ENCODE peak calls at places on chromosomes 12 and 14, in nine cellular contexts. One of them, this sample, is unnamed. For H3K4me1, the result is how much of the 10 kb centered on the place peaks cover.

GRCh38 chr12:4272014-4272975 is 1.3 kb upstream of the CCND2 start:
- DNase-seq in HCT116: no peak
- DNase-seq in right atrium auricular region: peak
- DNase-seq in endothelial cell of umbilical vein: peak
- DNase-seq in cardiac muscle cell: peak
- DNase-seq in aorta: peak
- DNase-seq in PC-3: no peak
- DNase-seq in suprapubic skin: peak
- DNase-seq in hepatocyte: peak
- DNase-seq in this sample: peak

GRCh38 chr12:101566318-101566717 is 28.5 kb upstream of the MYBPC1 start:
- DNase-seq in cardiac muscle cell: no peak
- DNase-seq in suprapubic skin: no peak
- DNase-seq in HCT116: peak
- DNase-seq in right atrium auricular region: no peak
- DNase-seq in endothelial cell of umbilical vein: no peak
- DNase-seq in hepatocyte: no peak
- DNase-seq in aorta: no peak
- DNase-seq in PC-3: no peak
- DNase-seq in this sample: no peak

GRCh38 chr14:90842726-90843125 is 26.5 kb upstream of the TTC7B start:
- DNase-seq in suprapubic skin: no peak
- DNase-seq in HCT116: no peak
- DNase-seq in endothelial cell of umbilical vein: no peak
- DNase-seq in PC-3: no peak
- DNase-seq in hepatocyte: no peak
- DNase-seq in cardiac muscle cell: peak
- DNase-seq in right atrium auricular region: peak
- DNase-seq in aorta: no peak
- DNase-seq in this sample: no peak

GRCh38 chr14:50531595-50532501 is 521 bp downstream of the MAP4K5 start:
- DNase-seq in cardiac muscle cell: peak
- DNase-seq in PC-3: peak
- DNase-seq in hepatocyte: peak
- DNase-seq in suprapubic skin: peak
- DNase-seq in HCT116: no peak
- DNase-seq in right atrium auricular region: no peak
- DNase-seq in endothelial cell of umbilical vein: peak
- DNase-seq in aorta: peak
- DNase-seq in this sample: peak

GRCh38 chr12:121805171-121805687 is 1.4 kb downstream of the SETD1B start:
- DNase-seq in right atrium auricular region: no peak
- DNase-seq in HCT116: no peak
- DNase-seq in PC-3: peak
- DNase-seq in endothelial cell of umbilical vein: peak
- DNase-seq in cardiac muscle cell: peak
- DNase-seq in aorta: no peak
- DNase-seq in hepatocyte: no peak
- DNase-seq in suprapubic skin: no peak
- DNase-seq in this sample: no peak

GRCh38 chr12:49887091-49887490 is 16.6 kb downstream of the FAIM2 start:
- DNase-seq in cardiac muscle cell: no peak
- DNase-seq in hepatocyte: no peak
- DNase-seq in suprapubic skin: no peak
- DNase-seq in HCT116: no peak
- DNase-seq in endothelial cell of umbilical vein: no peak
- DNase-seq in PC-3: no peak
- DNase-seq in aorta: no peak
- DNase-seq in right atrium auricular region: no peak
- DNase-seq in this sample: no peak

GRCh38 chr12:9256341-9256740 is 48.1 kb upstream of the PZP start:
- DNase-seq in HCT116: no peak
- DNase-seq in suprapubic skin: no peak
- DNase-seq in PC-3: no peak
- DNase-seq in hepatocyte: no peak
- DNase-seq in endothelial cell of umbilical vein: no peak
- DNase-seq in cardiac muscle cell: no peak
- DNase-seq in right atrium auricular region: no peak
- DNase-seq in aorta: no peak
- DNase-seq in this sample: no peak

GRCh38 chr14:97177016-97177415 is 379.8 kb downstream of the VRK1 start:
- DNase-seq in right atrium auricular region: no peak
- DNase-seq in cardiac muscle cell: no peak
- DNase-seq in aorta: no peak
- DNase-seq in PC-3: peak
- DNase-seq in HCT116: peak
- DNase-seq in endothelial cell of umbilical vein: no peak
- DNase-seq in hepatocyte: peak
- DNase-seq in suprapubic skin: no peak
- DNase-seq in this sample: no peak

GRCh38 chr14:52131640-52132320 is 62.9 kb upstream of the NID2 start:
- DNase-seq in hepatocyte: peak
- DNase-seq in PC-3: peak
- DNase-seq in HCT116: peak
- DNase-seq in aorta: peak
- DNase-seq in suprapubic skin: no peak
- DNase-seq in cardiac muscle cell: peak
- DNase-seq in endothelial cell of umbilical vein: peak
- DNase-seq in right atrium auricular region: peak
- DNase-seq in this sample: no peak

GRCh38 chr12:101616027-101616494 is 21.3 kb downstream of the MYBPC1 start:
- DNase-seq in suprapubic skin: no peak
- DNase-seq in hepatocyte: peak
- DNase-seq in cardiac muscle cell: peak
- DNase-seq in PC-3: peak
- DNase-seq in right atrium auricular region: no peak
- DNase-seq in endothelial cell of umbilical vein: peak
- DNase-seq in aorta: no peak
- DNase-seq in HCT116: no peak
- DNase-seq in this sample: no peak

GRCh38 chr14:104282332-104283196 is 144.2 kb downstream of the KIF26A start:
- DNase-seq in PC-3: no peak
- DNase-seq in suprapubic skin: peak
- DNase-seq in endothelial cell of umbilical vein: no peak
- DNase-seq in cardiac muscle cell: no peak
- DNase-seq in HCT116: no peak
- DNase-seq in right atrium auricular region: no peak
- DNase-seq in aorta: peak
- DNase-seq in hepatocyte: peak
- DNase-seq in this sample: no peak

GRCh38 chr14:89349196-89350008 is 67.6 kb downstream of the FOXN3 start:
- DNase-seq in PC-3: no peak
- DNase-seq in hepatocyte: peak
- DNase-seq in HCT116: no peak
- DNase-seq in aorta: no peak
- DNase-seq in suprapubic skin: no peak
- DNase-seq in cardiac muscle cell: no peak
- DNase-seq in right atrium auricular region: no peak
- DNase-seq in endothelial cell of umbilical vein: no peak
- DNase-seq in this sample: no peak

GRCh38 chr12:115008951-115009350 is 325.0 kb upstream of the TBX3 start:
- DNase-seq in aorta: no peak
- DNase-seq in HCT116: no peak
- DNase-seq in cardiac muscle cell: no peak
- DNase-seq in hepatocyte: no peak
- DNase-seq in suprapubic skin: no peak
- DNase-seq in right atrium auricular region: no peak
- DNase-seq in endothelial cell of umbilical vein: no peak
- DNase-seq in PC-3: no peak
- DNase-seq in this sample: no peak

GRCh38 chr12:115013668-115014072 is 329.7 kb upstream of the TBX3 start:
- DNase-seq in endothelial cell of umbilical vein: no peak
- DNase-seq in PC-3: no peak
- DNase-seq in cardiac muscle cell: no peak
- DNase-seq in hepatocyte: no peak
- DNase-seq in suprapubic skin: no peak
- DNase-seq in right atrium auricular region: no peak
- DNase-seq in HCT116: no peak
- DNase-seq in aorta: no peak
- DNase-seq in this sample: no peak

GRCh38 chr12:115010324-115010995 is 326.5 kb upstream of the TBX3 start:
- DNase-seq in PC-3: peak
- DNase-seq in hepatocyte: no peak
- DNase-seq in endothelial cell of umbilical vein: no peak
- DNase-seq in aorta: no peak
- DNase-seq in cardiac muscle cell: no peak
- DNase-seq in HCT116: no peak
- DNase-seq in suprapubic skin: no peak
- DNase-seq in right atrium auricular region: no peak
- DNase-seq in this sample: no peak

GRCh38 chr12:115012861-115013667 is 329.1 kb upstream of the TBX3 start:
- DNase-seq in PC-3: no peak
- DNase-seq in right atrium auricular region: no peak
- DNase-seq in endothelial cell of umbilical vein: no peak
- DNase-seq in hepatocyte: peak
- DNase-seq in HCT116: no peak
- DNase-seq in suprapubic skin: no peak
- DNase-seq in aorta: no peak
- DNase-seq in cardiac muscle cell: no peak
- DNase-seq in this sample: no peak

DNA sequence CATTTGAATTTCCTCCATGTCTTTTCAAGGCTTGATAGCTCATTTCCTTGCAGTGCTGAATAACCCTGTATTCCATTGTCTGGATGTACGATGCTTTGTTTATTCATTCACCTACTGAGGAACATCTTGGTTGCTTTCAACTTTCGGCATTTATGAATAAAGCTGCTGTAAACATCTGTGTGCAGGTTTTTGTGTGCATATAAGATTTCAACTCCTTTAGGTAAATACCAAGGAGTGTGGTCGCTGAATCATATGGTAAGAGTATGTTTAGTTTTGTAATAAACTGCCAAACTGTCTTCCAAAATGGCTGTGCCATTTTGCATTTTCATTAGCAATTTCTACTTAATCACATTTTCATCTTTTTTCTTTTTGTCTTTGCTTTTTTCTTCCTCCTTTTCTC is 327.7 kb upstream of the TBX3 start:
- DNase-seq in cardiac muscle cell: no peak
- DNase-seq in HCT116: no peak
- DNase-seq in endothelial cell of umbilical vein: no peak
- DNase-seq in right atrium auricular region: no peak
- DNase-seq in PC-3: peak
- DNase-seq in suprapubic skin: no peak
- DNase-seq in hepatocyte: no peak
- DNase-seq in aorta: no peak
- DNase-seq in this sample: no peak
- H3K4me1 ChIP-seq in cardiac muscle cell: under half
- H3K4me1 ChIP-seq in HCT116: under half
- H3K4me1 ChIP-seq in endothelial cell of umbilical vein: under half
- H3K4me1 ChIP-seq in right atrium auricular region: under half
- H3K4me1 ChIP-seq in PC-3: under half
- H3K4me1 ChIP-seq in suprapubic skin: under half
- H3K4me1 ChIP-seq in hepatocyte: under half
- H3K4me1 ChIP-seq in aorta: under half
- H3K4me1 ChIP-seq in this sample: under half

GRCh38 chr12:7959278-7960063 is 23.5 kb upstream of the SLC2A3 start:
- DNase-seq in suprapubic skin: no peak
- DNase-seq in aorta: no peak
- DNase-seq in cardiac muscle cell: peak
- DNase-seq in endothelial cell of umbilical vein: peak
- DNase-seq in hepatocyte: peak
- DNase-seq in HCT116: no peak
- DNase-seq in right atrium auricular region: no peak
- DNase-seq in PC-3: peak
- DNase-seq in this sample: peak
- H3K4me1 ChIP-seq in suprapubic skin: under half
- H3K4me1 ChIP-seq in aorta: under half
- H3K4me1 ChIP-seq in cardiac muscle cell: half or more
- H3K4me1 ChIP-seq in endothelial cell of umbilical vein: under half
- H3K4me1 ChIP-seq in hepatocyte: under half
- H3K4me1 ChIP-seq in HCT116: under half
- H3K4me1 ChIP-seq in right atrium auricular region: under half
- H3K4me1 ChIP-seq in PC-3: under half
- H3K4me1 ChIP-seq in this sample: under half

DNA sequence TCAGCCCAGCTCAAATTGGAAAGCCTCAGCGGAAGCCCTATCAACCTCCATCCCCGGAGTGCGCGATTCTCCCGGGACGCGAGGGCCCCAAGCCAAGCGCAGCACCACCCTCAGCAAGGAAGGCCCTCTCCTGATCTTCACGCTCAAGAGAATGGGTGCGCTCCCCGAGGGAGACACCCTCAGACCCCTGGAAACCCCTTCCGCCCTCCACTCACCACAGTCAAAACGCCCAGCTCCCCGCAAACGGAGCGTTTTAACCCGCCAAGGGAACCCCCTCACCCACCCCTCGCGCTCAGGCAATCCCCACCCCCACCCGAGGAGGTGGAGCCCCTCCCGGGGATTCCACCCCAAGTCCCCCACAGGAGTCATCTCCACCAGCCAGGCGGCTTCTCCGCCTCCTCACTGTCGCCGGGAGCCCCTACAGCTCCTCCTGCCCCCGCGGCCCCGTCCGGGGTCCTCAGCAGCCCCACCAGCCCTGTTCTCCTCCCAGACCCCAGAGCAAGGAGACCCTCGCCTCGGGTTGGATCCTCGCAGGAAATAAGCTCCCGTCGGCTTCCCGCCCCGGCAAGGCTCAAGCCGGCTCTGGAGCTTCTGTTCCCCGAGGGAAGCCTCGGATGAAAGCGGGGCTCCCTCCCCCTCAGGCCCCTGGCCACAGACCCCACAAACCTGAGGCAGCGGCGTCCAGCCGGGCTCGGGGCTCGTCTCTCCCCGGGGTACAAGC is 507 bp downstream of the BAZ2A start:
- DNase-seq in right atrium auricular region: no peak
- DNase-seq in hepatocyte: peak
- DNase-seq in PC-3: peak
- DNase-seq in endothelial cell of umbilical vein: peak
- DNase-seq in aorta: no peak
- DNase-seq in suprapubic skin: no peak
- DNase-seq in HCT116: no peak
- DNase-seq in cardiac muscle cell: peak
- DNase-seq in this sample: peak
- H3K4me1 ChIP-seq in right atrium auricular region: under half
- H3K4me1 ChIP-seq in hepatocyte: under half
- H3K4me1 ChIP-seq in PC-3: under half
- H3K4me1 ChIP-seq in endothelial cell of umbilical vein: under half
- H3K4me1 ChIP-seq in aorta: under half
- H3K4me1 ChIP-seq in suprapubic skin: half or more
- H3K4me1 ChIP-seq in HCT116: under half
- H3K4me1 ChIP-seq in cardiac muscle cell: half or more
- H3K4me1 ChIP-seq in this sample: under half

DNA sequence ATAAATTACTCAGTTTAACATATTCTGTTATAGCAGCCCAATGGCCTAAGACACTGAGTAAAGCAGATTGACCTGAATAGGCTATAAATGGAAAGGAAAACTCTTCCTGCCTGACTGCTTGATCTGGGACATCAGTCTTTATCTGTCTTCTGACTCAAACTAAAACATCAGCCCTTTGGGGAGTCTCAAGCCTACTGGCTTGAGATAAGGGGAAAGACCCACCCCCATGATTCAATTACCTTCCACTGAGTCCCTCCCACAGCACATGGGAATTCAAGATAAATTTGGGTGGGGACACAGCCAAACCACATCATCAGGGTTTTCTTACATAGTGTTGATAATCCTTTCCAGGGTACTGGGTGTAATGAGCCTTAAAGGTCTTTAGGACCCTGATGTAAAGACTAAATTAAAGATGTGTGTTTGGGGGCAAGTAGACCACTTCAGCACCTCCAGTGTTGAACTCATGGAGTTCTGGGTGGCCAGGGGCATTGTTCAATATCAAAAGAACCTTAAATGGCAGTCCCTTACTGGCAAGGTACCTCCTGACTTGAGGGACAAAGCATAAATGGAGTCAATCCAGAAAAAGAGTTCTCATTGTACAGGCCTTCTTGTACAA is 67.8 kb downstream of the TSHR start:
- DNase-seq in aorta: no peak
- DNase-seq in PC-3: no peak
- DNase-seq in endothelial cell of umbilical vein: no peak
- DNase-seq in cardiac muscle cell: no peak
- DNase-seq in right atrium auricular region: no peak
- DNase-seq in suprapubic skin: no peak
- DNase-seq in hepatocyte: no peak
- DNase-seq in HCT116: no peak
- DNase-seq in this sample: no peak
- H3K4me1 ChIP-seq in aorta: under half
- H3K4me1 ChIP-seq in PC-3: under half
- H3K4me1 ChIP-seq in endothelial cell of umbilical vein: under half
- H3K4me1 ChIP-seq in cardiac muscle cell: under half
- H3K4me1 ChIP-seq in right atrium auricular region: under half
- H3K4me1 ChIP-seq in suprapubic skin: under half
- H3K4me1 ChIP-seq in hepatocyte: under half
- H3K4me1 ChIP-seq in HCT116: under half
- H3K4me1 ChIP-seq in this sample: under half